ENCODE peak calls at places on chromosome 1, in eight cellular contexts. A, R, F, N, E, Y, W and X are unnamed samples.

GRCh38 chr1:207036865-207037264 is 4.3 kb upstream of the C1orf116 start:
- DNase-seq in A (no peak), R (no peak), F (no peak), N (no peak), E (no peak), Y (no peak), W (no peak), X (no peak)

GRCh38 chr1:52511851-52512615 is 40.9 kb downstream of the TUT4 start:
- DNase-seq in A (no peak), R (no peak), F (no peak), N (no peak), E (no peak), Y (no peak), W (no peak), X (no peak)

GRCh38 chr1:54976747-54977146 is 3.7 kb upstream of the TMEM61 start:
- DNase-seq in A (no peak), R (no peak), F (no peak), N (peak; percentile 31), E (no peak), Y (no peak), W (no peak), X (no peak)

GRCh38 chr1:234842726-234843641 is 233.0 kb upstream of the IRF2BP2 start:
- DNase-seq in A (no peak), R (no peak), F (no peak), N (no peak), E (peak; percentile 16), Y (no peak), W (no peak), X (no peak)

GRCh38 chr1:41813755-41814694 is 104.7 kb downstream of the HIVEP3 start:
- DNase-seq in A (peak; percentile 76), R (no peak), F (no peak), N (no peak), E (no peak), Y (no peak), W (no peak), X (no peak)

GRCh38 chr1:183270541-183271141 is 84.6 kb downstream of the LAMC2 start:
- DNase-seq in A (peak; percentile 58), R (no peak), F (peak; percentile 63), N (no peak), E (no peak), Y (peak; percentile 94), W (no peak), X (no peak)

GRCh38 chr1:8903908-8904650 is 25.6 kb upstream of the ENO1 start:
- DNase-seq in A (no peak), R (no peak), F (peak; percentile 92), N (peak; percentile 90), E (no peak), Y (peak; percentile 96), W (no peak), X (no peak)

GRCh38 chr1:12650001-12650421 is 6.1 kb downstream of the AADACL4 start:
- DNase-seq in A (no peak), R (no peak), F (no peak), N (no peak), E (no peak), Y (peak; percentile 72), W (no peak), X (peak; percentile 25)

GRCh38 chr1:176850871-176851270 is 313.6 kb downstream of the ASTN1 start:
- DNase-seq in A (no peak), R (no peak), F (no peak), N (no peak), E (no peak), Y (no peak), W (no peak), X (no peak)